ENCODE peak calls at places on chromosomes 11 and 22, in seven cellular contexts. U, D, K, P, T, H and B are unnamed samples.

GRCh38 chr11:72232260-72233055 is 7.9 kb downstream of the INPPL1 start:
- DNase-seq in D (no peak), H (no peak), K (no peak), P (peak; percentile 62), U (no peak), T (no peak), B (peak; percentile 16)

GRCh38 chr11:45879803-45880685 is 5.4 kb upstream of the MAPK8IP1 start:
- DNase-seq in U (no peak), H (no peak), P (no peak), D (no peak), T (peak; percentile 22), K (no peak), B (no peak)

GRCh38 chr11:102883132-102883531 is 8.3 kb upstream of the MMP12 start:
- DNase-seq in P (no peak), T (no peak), D (no peak), H (no peak), U (no peak), K (no peak), B (no peak)

GRCh38 chr11:8025123-8025522 is 38.0 kb downstream of the EIF3F start:
- DNase-seq in T (peak; percentile 46), D (no peak), P (peak; percentile 16), U (no peak), H (no peak), K (no peak), B (no peak)

GRCh38 chr22:44583076-44583760 is 85.2 kb upstream of the RTL6 start:
- DNase-seq in P (peak; percentile 48), T (peak; percentile 32), D (no peak), H (no peak), K (peak; percentile 46), U (no peak), B (peak; percentile 46)

GRCh38 chr11:65826972-65827773 is 6.6 kb upstream of the SNX32 start:
- DNase-seq in P (no peak), T (no peak), D (no peak), H (no peak), K (no peak), U (no peak), B (no peak)

GRCh38 chr11:86637976-86638375 is 34.4 kb downstream of the ME3 start:
- DNase-seq in H (no peak), T (peak; percentile 49), K (no peak), U (no peak), D (no peak), P (no peak), B (no peak)

GRCh38 chr22:32144875-32145274 is 14.2 kb downstream of the C22orf42 start:
- DNase-seq in U (no peak), H (no peak), D (no peak), P (no peak), K (no peak), T (no peak), B (no peak)

GRCh38 chr11:16804104-16804947 is 65.9 kb downstream of the C11orf58 start:
- DNase-seq in H (no peak), T (no peak), U (no peak), D (no peak), P (no peak), K (peak; percentile 94), B (no peak)

GRCh38 chr11:102138677-102139076 is 28.4 kb downstream of the YAP1 start:
- DNase-seq in D (no peak), U (no peak), H (no peak), T (peak; percentile 92), P (no peak), K (peak; percentile 84), B (no peak)

GRCh38 chr11:33319965-33320813 is 63.0 kb downstream of the HIPK3 start:
- DNase-seq in U (peak; percentile 25), T (no peak), H (no peak), D (no peak), P (no peak), K (no peak), B (no peak)

GRCh38 chr11:33324211-33324985 is 67.2 kb downstream of the HIPK3 start:
- DNase-seq in K (no peak), H (no peak), P (no peak), T (no peak), D (no peak), U (no peak), B (no peak)

GRCh38 chr11:33323421-33323820 is 66.2 kb downstream of the HIPK3 start:
- DNase-seq in T (no peak), H (no peak), D (no peak), U (no peak), P (no peak), K (no peak), B (no peak)

GRCh38 chr11:33320814-33321330 is 63.7 kb downstream of the HIPK3 start:
- DNase-seq in T (peak; percentile 44), D (no peak), U (no peak), H (no peak), K (peak; percentile 28), P (no peak), B (no peak)

GRCh38 chr11:33321483-33321882 is 64.3 kb downstream of the HIPK3 start:
- DNase-seq in H (no peak), U (no peak), K (no peak), T (no peak), P (no peak), D (no peak), B (no peak)
- H3K4me1 ChIP-seq in H (peaks cover 76% of the 10 kb centered on the region), U (peaks cover 13% of the 10 kb centered on the region), K (peaks cover 86% of the 10 kb centered on the region), T (peaks cover 16% of the 10 kb centered on the region), P (peaks cover 39% of the 10 kb centered on the region), D (peaks cover 4% of the 10 kb centered on the region), B (no peaks in the 10 kb centered on the region)

GRCh38 chr11:61712911-61713310 is 32.7 kb downstream of the DAGLA start:
- DNase-seq in T (no peak), P (no peak), H (no peak), U (no peak), K (no peak), D (no peak), B (no peak)
- TF ChIP-seq CTCF in T (no peak), P (no peak), H (no peak), U (no peak), K (no peak), D (no peak), B (no peak)

GRCh38 chr11:130603585-130603906 is 155.1 kb downstream of the ADAMTS15 start:
- DNase-seq in P (no peak), K (no peak), U (no peak), D (no peak), T (no peak), H (no peak), B (no peak)
- H3K4me1 ChIP-seq in P (peaks cover 3% of the 10 kb centered on the region), K (peaks cover 9% of the 10 kb centered on the region), U (peaks cover 12% of the 10 kb centered on the region), D (peaks cover 9% of the 10 kb centered on the region), T (peaks cover 22% of the 10 kb centered on the region), H (peaks cover 7% of the 10 kb centered on the region), B (no peaks in the 10 kb centered on the region)

DNA sequence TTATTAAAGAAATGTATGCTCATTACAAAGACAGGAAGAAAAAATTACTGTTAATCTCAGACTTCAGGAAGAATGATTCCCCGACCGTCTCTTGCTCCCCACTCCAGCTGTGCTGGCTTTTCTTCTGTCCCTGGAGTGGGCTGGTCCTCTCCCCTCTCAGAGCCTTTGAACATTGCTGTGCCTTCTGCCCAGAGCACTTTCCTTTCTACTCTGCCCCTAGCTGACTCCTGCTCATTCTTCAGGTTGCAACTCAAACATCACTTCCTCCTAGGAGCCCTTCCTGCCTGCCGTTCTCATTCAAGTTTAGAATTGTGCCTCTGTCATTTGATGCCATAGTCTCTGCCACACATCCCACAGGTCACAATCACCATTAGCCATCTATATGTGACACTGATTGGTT is 329.5 kb downstream of the MIAT start:
- DNase-seq in D (peak; percentile 18), T (no peak), U (no peak), H (no peak), P (no peak), K (no peak), B (no peak)
- TF ChIP-seq CTCF in D (no peak), T (no peak), U (no peak), H (no peak), P (no peak), K (no peak), B (no peak)

GRCh38 chr11:567036-567628 is 6.4 kb downstream of the RASSF7 start:
- DNase-seq in H (no peak), U (no peak), T (no peak), D (no peak), K (no peak), P (no peak), B (no peak)
- H3K4me1 ChIP-seq in H (peaks cover 15% of the 10 kb centered on the region), U (peaks cover 20% of the 10 kb centered on the region), T (peaks cover 17% of the 10 kb centered on the region), D (peaks cover 32% of the 10 kb centered on the region), K (peaks cover 21% of the 10 kb centered on the region), P (peaks cover 9% of the 10 kb centered on the region), B (peaks cover 7% of the 10 kb centered on the region)

GRCh38 chr11:69438286-69438920 is 43.1 kb upstream of the LINC01488 start:
- DNase-seq in D (peak; percentile 25), T (no peak), K (no peak), H (no peak), P (no peak), U (no peak), B (no peak)

GRCh38 chr11:69435161-69435990 is 46.1 kb upstream of the LINC01488 start:
- DNase-seq in U (no peak), D (peak; percentile 82), H (no peak), P (no peak), T (no peak), K (no peak), B (no peak)

GRCh38 chr11:69437876-69438205 is 43.6 kb upstream of the LINC01488 start:
- DNase-seq in P (no peak), D (no peak), U (no peak), T (no peak), K (no peak), H (no peak), B (no peak)

GRCh38 chr11:69436041-69436982 is 45.2 kb upstream of the LINC01488 start:
- DNase-seq in P (no peak), H (no peak), K (no peak), D (no peak), U (no peak), T (no peak), B (no peak)

GRCh38 chr11:69437001-69437875 is 44.2 kb upstream of the LINC01488 start:
- DNase-seq in H (no peak), U (peak; percentile 55), P (no peak), T (no peak), D (peak; percentile 60), K (no peak), B (no peak)
- TF ChIP-seq CTCF in H (no peak), U (peak; percentile 8), P (no peak), T (no peak), D (no peak), K (no peak), B (no peak)

GRCh38 chr11:129314381-129314780 is 61.3 kb upstream of the BARX2 start:
- DNase-seq in D (no peak), T (no peak), U (no peak), H (no peak), K (no peak), P (no peak), B (no peak)
- H3K4me1 ChIP-seq in D (peaks cover 30% of the 10 kb centered on the region), T (no peaks in the 10 kb centered on the region), U (peaks cover 17% of the 10 kb centered on the region), H (no peaks in the 10 kb centered on the region), K (peaks cover 9% of the 10 kb centered on the region), P (no peaks in the 10 kb centered on the region), B (peaks cover 13% of the 10 kb centered on the region)

GRCh38 chr22:35600466-35600865 is 16.7 kb downstream of the MB start:
- DNase-seq in U (no peak), D (no peak), P (no peak), K (no peak), H (no peak), T (no peak), B (no peak)
- TF ChIP-seq CTCF in U (no peak), D (no peak), P (no peak), K (no peak), H (no peak), T (no peak), B (no peak)